ENCODE peak calls at places on chromosome 1, in six cellular contexts. Q is aorta, H is AG04449, F is mucosa of descending colon, S is left ventricle myocardium inferior, X is transverse colon. T is an unnamed sample.

GRCh38 chr1:23651069-23651808 is 40.4 kb upstream of the RPL11 start:
- DNase-seq in X (no peak), F (no peak), S (peak; percentile 77), Q (peak; percentile 79), H (no peak), T (no peak)

GRCh38 chr1:227779651-227780050 is 35.8 kb upstream of the PRSS38 start:
- DNase-seq in S (no peak), Q (no peak), X (no peak), H (no peak), F (no peak), T (no peak)

GRCh38 chr1:106924360-106924759 is 132.1 kb upstream of the PRMT6 start:
- DNase-seq in H (peak; percentile 12), F (no peak), X (no peak), S (no peak), Q (no peak), T (no peak)

GRCh38 chr1:87478231-87478630 is 149.6 kb downstream of the LMO4 start:
- DNase-seq in Q (no peak), H (no peak), S (peak; percentile 29), F (no peak), X (peak; percentile 14), T (no peak)

GRCh38 chr1:174218983-174219382 is 59.7 kb downstream of the RABGAP1L start:
- DNase-seq in Q (no peak), X (no peak), H (no peak), F (no peak), S (no peak), T (no peak)

GRCh38 chr1:211359876-211360275 is 33.2 kb downstream of the TRAF5 start:
- DNase-seq in F (no peak), S (no peak), Q (no peak), X (no peak), H (no peak), T (no peak)

GRCh38 chr1:209150114-209150513 is 433.4 kb upstream of the CAMK1G start:
- DNase-seq in S (no peak), H (no peak), F (no peak), Q (no peak), X (no peak), T (no peak)

GRCh38 chr1:33875857-33876256 is 12.0 kb downstream of the HMGB4 start:
- DNase-seq in X (no peak), Q (no peak), S (no peak), F (no peak), H (no peak), T (no peak)

GRCh38 chr1:115782571-115783281 is 14.2 kb upstream of the CASQ2 start:
- DNase-seq in Q (no peak), F (no peak), H (peak; percentile 50), S (no peak), X (no peak), T (peak; percentile 32)
- H3K4me3 ChIP-seq in Q (no peak overlapping the region), F (no peak overlapping the region), H (no peak overlapping the region), S (no peak overlapping the region), X (no peak overlapping the region), T (no peak overlapping the region)

GRCh38 chr1:26544156-26544555 is 14.6 kb downstream of the RPS6KA1 start:
- DNase-seq in S (no peak), F (no peak), X (no peak), Q (no peak), H (no peak), T (no peak)
- H3K4me3 ChIP-seq in S (peak overlapping the region; percentile 25), F (no peak overlapping the region), X (no peak overlapping the region), Q (no peak overlapping the region), H (no peak overlapping the region), T (no peak overlapping the region)

GRCh38 chr1:9069324-9070100 is at the start of gene SLC2A5:
- DNase-seq in X (peak; percentile 49), H (no peak), S (no peak), Q (no peak), F (peak; percentile 48), T (peak; percentile 33)
- H3K4me3 ChIP-seq in X (peak within 1 kb of the TSS; percentile 7), H (no peak within 1 kb of the TSS), S (peak within 1 kb of the TSS; percentile 41), Q (no peak within 1 kb of the TSS), F (no peak within 1 kb of the TSS), T (no peak within 1 kb of the TSS)

DNA sequence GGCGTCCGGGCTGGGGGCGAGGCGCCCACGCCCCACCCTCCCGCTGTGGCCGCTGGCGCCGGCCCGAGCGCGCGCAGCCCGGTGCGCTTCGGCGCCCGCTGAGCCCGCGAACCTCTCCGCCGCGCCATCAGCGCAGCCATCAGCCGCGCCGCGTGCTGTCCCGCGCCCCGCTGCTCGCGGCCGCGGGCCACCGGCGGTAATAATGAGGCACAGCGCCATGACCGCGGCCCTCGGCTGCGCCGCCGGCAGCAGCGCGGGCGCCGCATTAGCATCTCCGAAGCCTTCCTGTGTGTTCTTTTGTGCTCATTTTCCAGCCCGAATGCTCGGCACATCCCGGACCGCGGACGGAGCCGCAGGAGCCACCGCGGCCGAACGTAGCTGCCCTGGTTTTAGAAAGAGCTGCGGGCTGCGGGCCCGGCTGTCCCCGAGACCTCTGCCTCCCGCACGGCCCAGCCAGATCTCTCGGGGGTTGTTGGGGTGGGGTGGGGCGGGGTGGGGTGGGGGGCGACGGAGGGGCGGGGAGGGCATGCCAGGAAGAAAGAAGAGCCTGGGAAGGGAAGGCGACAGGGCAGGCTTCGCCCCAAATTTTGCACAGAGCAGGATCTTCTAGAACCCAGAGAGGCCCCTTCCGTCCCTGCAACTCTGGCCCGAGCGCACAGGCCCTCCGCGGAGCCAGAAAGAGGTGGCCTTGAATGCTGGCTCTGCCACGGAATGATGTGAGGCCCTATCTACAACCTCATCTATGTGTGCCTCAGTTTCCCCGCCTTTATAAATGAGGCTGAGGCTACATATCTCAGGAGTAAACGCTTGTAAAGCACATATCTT is 55.3 kb downstream of the RRAGC start:
- DNase-seq in X (no peak), S (no peak), Q (no peak), H (no peak), F (no peak), T (no peak)
- H3K4me3 ChIP-seq in X (no peak overlapping the region), S (peak overlapping the region; percentile 52), Q (no peak overlapping the region), H (peak overlapping the region; percentile 19), F (no peak overlapping the region), T (no peak overlapping the region)

DNA sequence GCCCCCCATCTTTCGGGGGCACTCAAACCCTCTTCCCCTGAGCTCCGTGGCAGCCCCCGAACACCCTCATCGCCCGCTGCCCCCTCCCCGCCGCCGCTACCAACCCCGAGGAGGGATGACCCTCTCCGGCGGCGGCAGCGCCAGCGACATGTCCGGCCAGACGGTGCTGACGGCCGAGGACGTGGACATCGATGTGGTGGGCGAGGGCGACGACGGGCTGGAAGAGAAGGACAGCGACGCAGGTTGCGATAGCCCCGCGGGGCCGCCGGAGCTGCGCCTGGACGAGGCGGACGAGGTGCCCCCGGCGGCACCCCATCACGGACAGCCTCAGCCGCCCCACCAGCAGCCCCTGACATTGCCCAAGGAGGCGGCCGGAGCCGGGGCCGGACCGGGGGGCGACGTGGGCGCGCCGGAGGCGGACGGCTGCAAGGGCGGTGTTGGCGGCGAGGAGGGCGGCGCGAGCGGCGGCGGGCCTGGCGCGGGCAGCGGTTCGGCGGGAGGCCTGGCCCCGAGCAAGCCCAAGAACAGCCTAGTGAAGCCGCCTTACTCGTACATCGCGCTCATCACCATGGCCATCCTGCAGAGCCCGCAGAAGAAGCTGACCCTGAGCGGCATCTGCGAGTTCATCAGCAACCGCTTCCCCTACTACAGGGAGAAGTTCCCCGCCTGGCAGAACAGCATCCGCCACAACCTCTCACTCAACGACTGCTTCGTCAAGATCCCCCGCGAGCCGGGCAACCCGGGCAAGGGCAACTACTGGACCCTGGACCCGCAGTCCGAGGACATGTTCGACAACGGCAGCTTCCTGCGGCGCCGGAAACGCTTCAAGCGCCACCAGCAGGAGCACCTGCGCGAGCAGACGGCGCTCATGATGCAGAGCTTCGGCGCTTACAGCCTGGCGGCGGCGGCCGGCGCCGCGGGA is 838 bp downstream of the FOXD3 start:
- DNase-seq in F (peak; percentile 61), Q (no peak), X (peak; percentile 31), H (no peak), S (no peak), T (no peak)
- H3K4me3 ChIP-seq in F (no peak overlapping the region), Q (no peak overlapping the region), X (peak overlapping the region; percentile 31), H (no peak overlapping the region), S (peak overlapping the region; percentile 65), T (peak overlapping the region; percentile 32)

T was measured in prostate gland.